ENCODE peak calls at places on chromosomes 2 and 18, in six cellular contexts. F, T, U, N, C and J are unnamed samples.
A peak's percentile ranks its signal among the peaks of the same experiment; 100 is the strongest.

GRCh38 chr2:128304715-128305554 is 13.7 kb downstream of the HS6ST1 start:
- DNase-seq in F (peak; percentile 87), T (no peak), U (peak; percentile 96), N (no peak), C (peak; percentile 92), J (no peak)

GRCh38 chr2:98907966-98908905 is 27.8 kb downstream of the CRACDL start:
- DNase-seq in F (no peak), T (no peak), U (no peak), N (no peak), C (no peak), J (no peak)

GRCh38 chr2:179701524-179702110 is 159.8 kb downstream of the ZNF385B start:
- DNase-seq in F (no peak), T (no peak), U (no peak), N (no peak), C (peak; percentile 10), J (no peak)

GRCh38 chr2:174012347-174013309 is 47.5 kb upstream of the SP3 start:
- DNase-seq in F (peak; percentile 89), T (peak; percentile 27), U (peak; percentile 71), N (peak; percentile 7), C (peak; percentile 57), J (peak; percentile 5)

GRCh38 chr2:56580242-56580641 is 396.5 kb downstream of the CCDC85A start:
- DNase-seq in F (no peak), T (no peak), U (peak; percentile 61), N (no peak), C (no peak), J (no peak)

GRCh38 chr2:240798327-240798905 is 21.6 kb downstream of the KIF1A start:
- DNase-seq in F (peak; percentile 36), T (no peak), U (no peak), N (no peak), C (no peak), J (no peak)

GRCh38 chr2:190121971-190122370 is 59.4 kb upstream of the MSTN start:
- DNase-seq in F (no peak), T (no peak), U (peak; percentile 40), N (no peak), C (no peak), J (no peak)

GRCh38 chr18:24933345-24933744 is 418.6 kb downstream of the ZNF521 start:
- DNase-seq in F (no peak), T (no peak), U (no peak), N (no peak), C (no peak), J (no peak)

GRCh38 chr2:158667567-158667966 is 127.5 kb upstream of the DAPL1 start:
- DNase-seq in F (no peak), T (no peak), U (peak; percentile 82), N (no peak), C (no peak), J (no peak)

GRCh38 chr2:210299974-210300373 is 15.0 kb downstream of the MYL1 start:
- DNase-seq in F (no peak), T (no peak), U (no peak), N (no peak), C (no peak), J (no peak)

GRCh38 chr18:24270937-24271380 is 126.7 kb downstream of the OSBPL1A start:
- DNase-seq in F (no peak), T (no peak), U (peak; percentile 44), N (no peak), C (peak; percentile 23), J (no peak)

GRCh38 chr2:20660506-20660905 is 6.4 kb upstream of the GDF7 start:
- DNase-seq in F (no peak), T (no peak), U (no peak), N (no peak), C (no peak), J (no peak)

GRCh38 chr2:20664071-20664390 is 2.9 kb upstream of the GDF7 start:
- DNase-seq in F (no peak), T (no peak), U (no peak), N (no peak), C (no peak), J (no peak)

GRCh38 chr2:20663196-20664070 is 3.5 kb upstream of the GDF7 start:
- DNase-seq in F (no peak), T (no peak), U (no peak), N (no peak), C (no peak), J (no peak)

GRCh38 chr2:20661028-20661980 is 5.6 kb upstream of the GDF7 start:
- DNase-seq in F (peak; percentile 76), T (peak; percentile 58), U (peak; percentile 88), N (peak; percentile 64), C (peak; percentile 78), J (peak; percentile 44)

GRCh38 chr2:20661981-20662937 is 4.7 kb upstream of the GDF7 start:
- DNase-seq in F (no peak), T (no peak), U (no peak), N (no peak), C (no peak), J (no peak)
- H3K4me3 ChIP-seq in F (no peak overlapping the region), T (no peak overlapping the region), U (no peak overlapping the region), N (no peak overlapping the region), C (no peak overlapping the region), J (no peak overlapping the region)

DNA sequence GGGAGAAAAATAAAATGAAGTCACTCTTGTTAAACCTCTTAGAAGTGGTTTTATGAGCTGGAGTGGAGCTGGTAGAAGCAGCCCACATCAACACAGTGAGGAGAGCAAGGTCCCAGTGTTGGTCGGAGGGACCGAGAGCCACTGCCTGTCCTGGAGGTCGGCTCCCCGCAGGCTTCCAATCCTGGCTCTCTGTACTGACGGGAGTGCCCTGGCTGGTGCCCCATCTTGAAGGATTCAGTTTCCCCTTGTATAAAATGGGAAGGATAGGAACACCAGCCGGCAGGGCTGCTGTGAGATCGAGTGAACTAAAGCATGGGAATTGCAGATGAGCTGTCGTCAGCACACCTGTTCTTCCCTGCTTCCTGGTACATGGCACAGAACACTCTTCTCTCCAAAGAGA is 104.3 kb upstream of the ID2 start:
- DNase-seq in F (no peak), T (no peak), U (no peak), N (no peak), C (no peak), J (no peak)
- H3K4me3 ChIP-seq in F (no peak overlapping the region), T (no peak overlapping the region), U (no peak overlapping the region), N (no peak overlapping the region), C (no peak overlapping the region), J (no peak overlapping the region)

GRCh38 chr2:236569593-236569973 is at the start of gene ACKR3:
- DNase-seq in F (peak; percentile 87), T (peak; percentile 75), U (peak; percentile 52), N (peak; percentile 82), C (peak; percentile 91), J (peak; percentile 61)

GRCh38 chr2:236572482-236572881 is 2.9 kb downstream of the ACKR3 start:
- DNase-seq in F (peak; percentile 82), T (no peak), U (no peak), N (no peak), C (no peak), J (no peak)

GRCh38 chr2:236570081-236570979 is 705 bp downstream of the ACKR3 start:
- DNase-seq in F (no peak), T (no peak), U (no peak), N (no peak), C (no peak), J (no peak)

GRCh38 chr2:236568922-236569592 is 568 bp upstream of the ACKR3 start:
- DNase-seq in F (no peak), T (no peak), U (no peak), N (no peak), C (no peak), J (no peak)

DNA sequence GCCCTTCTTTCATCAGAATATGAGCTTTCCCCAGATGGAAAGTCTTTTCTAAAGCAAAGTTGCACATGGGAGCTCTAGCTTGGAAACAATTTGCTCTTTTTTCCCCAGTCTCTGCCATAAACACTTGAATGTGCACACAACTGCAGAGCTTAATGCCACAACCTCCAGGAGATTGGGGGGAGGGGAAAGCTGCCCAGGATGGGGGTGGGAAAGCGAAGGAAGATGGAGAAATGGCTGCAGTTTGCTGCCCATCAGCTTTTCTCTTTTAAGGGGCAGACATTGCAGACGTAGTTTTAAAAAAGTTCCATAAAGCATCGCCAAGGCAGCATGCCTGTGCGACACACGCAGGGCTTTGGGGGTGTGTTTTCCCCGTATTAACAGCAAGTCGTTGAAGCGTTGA is 1.5 kb downstream of the ACKR3 start:
- DNase-seq in F (no peak), T (no peak), U (no peak), N (no peak), C (no peak), J (no peak)
- H3K4me3 ChIP-seq in F (peak overlapping the region; percentile 65), T (no peak overlapping the region), U (no peak overlapping the region), N (no peak overlapping the region), C (peak overlapping the region; percentile 47), J (no peak overlapping the region)

DNA sequence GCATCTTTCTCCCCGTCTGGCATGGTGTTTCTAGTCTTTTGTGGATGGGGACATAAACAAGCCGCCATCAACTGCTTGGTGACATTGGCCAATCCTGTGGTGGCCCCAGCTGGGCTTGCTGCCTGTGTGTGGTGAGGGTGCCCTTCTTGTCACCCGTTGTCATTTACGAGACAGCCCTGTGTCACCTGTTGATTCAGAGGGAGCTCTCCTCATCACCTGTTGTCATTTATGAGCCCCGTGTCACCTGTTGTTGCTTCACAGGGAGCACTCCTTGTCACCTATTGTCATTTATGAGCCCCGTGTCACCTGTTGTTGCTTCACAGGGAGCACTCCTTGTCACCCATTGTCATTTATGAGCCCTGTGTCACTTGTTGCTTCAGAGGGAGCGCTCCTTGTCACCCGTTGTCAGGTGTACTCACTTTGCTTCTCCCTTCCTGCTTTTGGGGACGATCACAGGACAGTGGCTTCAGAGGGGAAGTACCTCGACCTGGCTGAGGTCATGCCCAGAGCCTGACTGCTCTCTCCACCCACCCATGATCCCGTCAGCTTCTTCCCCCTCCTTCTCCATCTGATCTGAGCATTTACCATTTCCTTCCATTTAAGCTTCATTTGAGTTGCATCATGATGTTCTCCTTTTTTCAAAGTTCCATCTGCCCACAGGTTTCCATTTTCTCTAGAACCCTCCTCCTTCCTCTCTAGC is 29.1 kb downstream of the HPCAL1 start:
- DNase-seq in F (peak; percentile 34), T (peak; percentile 45), U (no peak), N (peak; percentile 46), C (peak; percentile 32), J (peak; percentile 45)
- H3K4me3 ChIP-seq in F (peak overlapping the region; percentile 5), T (peak overlapping the region; percentile 86), U (no peak overlapping the region), N (peak overlapping the region; percentile 67), C (no peak overlapping the region), J (peak overlapping the region; percentile 64)

GRCh38 chr18:3248062-3248669 is 565 bp downstream of the MYL12A start:
- DNase-seq in F (peak; percentile 90), T (no peak), U (peak; percentile 61), N (no peak), C (peak; percentile 53), J (no peak)

GRCh38 chr18:3246636-3247242 is 862 bp upstream of the MYL12A start:
- DNase-seq in F (peak; percentile 73), T (peak; percentile 15), U (peak; percentile 30), N (no peak), C (no peak), J (no peak)

GRCh38 chr18:3247243-3248061 is at the start of gene MYL12A:
- DNase-seq in F (peak; percentile 100), T (peak; percentile 86), U (peak; percentile 99), N (peak; percentile 85), C (peak; percentile 99), J (peak; percentile 84)

GRCh38 chr18:3245853-3246635 is 1.6 kb upstream of the MYL12A start:
- DNase-seq in F (peak; percentile 95), T (peak; percentile 69), U (peak; percentile 92), N (peak; percentile 72), C (peak; percentile 95), J (peak; percentile 58)

GRCh38 chr18:3245185-3245564 is 2.4 kb upstream of the MYL12A start:
- DNase-seq in F (no peak), T (no peak), U (no peak), N (no peak), C (no peak), J (no peak)
- H3K4me3 ChIP-seq in F (peak overlapping the region; percentile 85), T (peak overlapping the region; percentile 96), U (peak overlapping the region; percentile 91), N (no peak overlapping the region), C (no peak overlapping the region), J (no peak overlapping the region)

GRCh38 chr2:73294239-73294638 is 891 bp upstream of the EGR4 start:
- DNase-seq in F (no peak), T (no peak), U (no peak), N (no peak), C (no peak), J (no peak)
- H3K4me3 ChIP-seq in F (no peak overlapping the region), T (no peak overlapping the region), U (no peak overlapping the region), N (no peak overlapping the region), C (no peak overlapping the region), J (peak overlapping the region; percentile 54)